ENCODE peak calls at places on chromosome 21, in seven cellular contexts. Q is CD4-positive, CD25-positive, alpha-beta regulatory T cell; O is pancreas; L is upper lobe of right lung; B is CD4-positive, alpha-beta memory T cell; S is BE2C; I is tibial nerve. D is an unnamed sample.

GRCh38 chr21:43902441-43902840 is 37.4 kb downstream of the AGPAT3 start:
- DNase-seq in Q (no peak), O (no peak), L (peak; percentile 51), B (no peak), S (no peak), I (no peak), D (no peak)

GRCh38 chr21:44898851-44899767 is 21.6 kb downstream of the ITGB2 start:
- DNase-seq in Q (no peak), O (no peak), L (peak; percentile 61), B (no peak), S (no peak), I (no peak), D (no peak)

GRCh38 chr21:25297117-25297516 is 310.2 kb downstream of the MRPL39 start:
- DNase-seq in Q (no peak), O (no peak), L (no peak), B (no peak), S (no peak), I (no peak), D (no peak)

GRCh38 chr21:44051462-44051941 is 39.4 kb downstream of the TRAPPC10 start:
- DNase-seq in Q (no peak), O (peak; percentile 35), L (no peak), B (no peak), S (no peak), I (no peak), D (no peak)

GRCh38 chr21:26041441-26042180 is 129.0 kb downstream of the APP start:
- DNase-seq in Q (no peak), O (no peak), L (no peak), B (no peak), S (peak; percentile 56), I (no peak), D (no peak)

GRCh38 chr21:39775816-39776215 is 30.8 kb downstream of the IGSF5 start:
- DNase-seq in Q (no peak), O (no peak), L (no peak), B (no peak), S (no peak), I (no peak), D (no peak)

GRCh38 chr21:25733859-25734653 is 648 bp downstream of the ATP5PF start:
- DNase-seq in Q (peak; percentile 40), O (no peak), L (peak; percentile 72), B (peak; percentile 7), S (peak; percentile 24), I (no peak), D (no peak)

GRCh38 chr21:26756491-26757159 is 88.6 kb downstream of the ADAMTS1 start:
- DNase-seq in Q (no peak), O (no peak), L (no peak), B (no peak), S (no peak), I (no peak), D (no peak)

GRCh38 chr21:33940164-33940563 is 24.6 kb upstream of the ATP5PO start:
- DNase-seq in Q (peak; percentile 30), O (no peak), L (no peak), B (no peak), S (no peak), I (no peak), D (no peak)

GRCh38 chr21:35376406-35377135 is 327.5 kb upstream of the RUNX1 start:
- DNase-seq in Q (no peak), O (no peak), L (no peak), B (no peak), S (no peak), I (no peak), D (no peak)

GRCh38 chr21:27647921-27648320 is 681.0 kb upstream of the ADAMTS5 start:
- DNase-seq in Q (no peak), O (no peak), L (no peak), B (no peak), S (no peak), I (no peak), D (no peak)

GRCh38 chr21:36821032-36821299 is 122.1 kb downstream of the SIM2 start:
- DNase-seq in Q (no peak), O (no peak), L (no peak), B (no peak), S (no peak), I (no peak), D (no peak)

GRCh38 chr21:22561946-22562345 is 1563.7 kb downstream of the NCAM2 start:
- DNase-seq in Q (no peak), O (no peak), L (no peak), B (no peak), S (no peak), I (no peak), D (no peak)

GRCh38 chr21:27035791-27036190 is 68.9 kb upstream of the ADAMTS5 start:
- DNase-seq in Q (no peak), O (no peak), L (no peak), B (no peak), S (no peak), I (no peak), D (no peak)

GRCh38 chr21:18449586-18449985 is 46.0 kb upstream of the TMPRSS15 start:
- DNase-seq in Q (no peak), O (no peak), L (no peak), B (no peak), S (no peak), I (no peak), D (no peak)

GRCh38 chr21:38487906-38488639 is 10.2 kb downstream of the ERG start:
- DNase-seq in Q (no peak), O (no peak), L (no peak), B (no peak), S (no peak), I (no peak), D (no peak)
- H3K4me3 ChIP-seq in Q (no peak overlapping the region), O (no peak overlapping the region), L (no peak overlapping the region), B (no peak overlapping the region), S (no peak overlapping the region), I (no peak overlapping the region), D (no peak overlapping the region)

GRCh38 chr21:46347203-46347550 is 23.2 kb downstream of the PCNT start:
- DNase-seq in Q (no peak), O (no peak), L (no peak), B (no peak), S (no peak), I (no peak), D (no peak)

GRCh38 chr21:46344219-46344915 is 20.4 kb downstream of the PCNT start:
- DNase-seq in Q (no peak), O (no peak), L (no peak), B (no peak), S (no peak), I (no peak), D (no peak)

GRCh38 chr21:46347791-46348381 is 23.9 kb downstream of the PCNT start:
- DNase-seq in Q (no peak), O (peak; percentile 77), L (no peak), B (peak; percentile 64), S (no peak), I (no peak), D (no peak)

GRCh38 chr21:46346296-46347202 is 22.6 kb downstream of the PCNT start:
- DNase-seq in Q (no peak), O (no peak), L (no peak), B (no peak), S (no peak), I (no peak), D (no peak)

GRCh38 chr21:46345861-46346260 is 21.9 kb downstream of the PCNT start:
- DNase-seq in Q (no peak), O (no peak), L (no peak), B (no peak), S (no peak), I (no peak), D (no peak)
- H3K36me3 ChIP-seq in Q (peaks cover 50% of the 10 kb centered on the region), O (peaks cover 15% of the 10 kb centered on the region), L (peaks cover 55% of the 10 kb centered on the region), B (peaks cover 37% of the 10 kb centered on the region), S (peaks cover 56% of the 10 kb centered on the region), I (peaks cover 70% of the 10 kb centered on the region), D (peaks cover 89% of the 10 kb centered on the region)

GRCh38 chr21:42515708-42516502 is 2.3 kb downstream of the SLC37A1 start:
- DNase-seq in Q (no peak), O (peak; percentile 40), L (peak; percentile 80), B (no peak), S (no peak), I (no peak), D (no peak)
- H3K4me3 ChIP-seq in Q (no peak overlapping the region), O (peak overlapping the region; percentile 90), L (peak overlapping the region; percentile 88), B (no peak overlapping the region), S (no peak overlapping the region), I (no peak overlapping the region), D (no peak overlapping the region)

DNA sequence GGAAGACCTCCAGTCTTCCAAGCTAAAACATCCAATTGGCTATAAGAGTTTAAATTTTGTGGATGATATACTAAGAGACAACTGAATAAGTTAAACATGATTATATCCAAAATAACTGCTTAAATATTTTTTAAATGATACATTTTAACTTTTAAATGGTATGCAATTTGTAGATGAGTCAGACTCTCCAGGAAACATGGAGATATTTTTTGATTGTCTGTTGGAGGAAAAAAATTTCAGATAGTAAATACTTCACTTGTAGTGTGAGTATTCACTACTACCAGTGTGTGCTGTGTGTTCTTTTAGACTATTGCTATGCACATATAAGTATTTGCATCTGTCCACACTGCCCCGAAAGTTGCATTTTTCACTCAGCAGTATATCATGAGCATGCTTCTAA is 91.1 kb downstream of the USP25 start:
- DNase-seq in Q (no peak), O (no peak), L (no peak), B (no peak), S (no peak), I (no peak), D (no peak)
- H3K36me3 ChIP-seq in Q (peaks cover 23% of the 10 kb centered on the region), O (no peaks in the 10 kb centered on the region), L (peaks cover 14% of the 10 kb centered on the region), B (peaks cover 15% of the 10 kb centered on the region), S (no peaks in the 10 kb centered on the region), I (peaks cover 30% of the 10 kb centered on the region), D (peaks cover 6% of the 10 kb centered on the region)

DNA sequence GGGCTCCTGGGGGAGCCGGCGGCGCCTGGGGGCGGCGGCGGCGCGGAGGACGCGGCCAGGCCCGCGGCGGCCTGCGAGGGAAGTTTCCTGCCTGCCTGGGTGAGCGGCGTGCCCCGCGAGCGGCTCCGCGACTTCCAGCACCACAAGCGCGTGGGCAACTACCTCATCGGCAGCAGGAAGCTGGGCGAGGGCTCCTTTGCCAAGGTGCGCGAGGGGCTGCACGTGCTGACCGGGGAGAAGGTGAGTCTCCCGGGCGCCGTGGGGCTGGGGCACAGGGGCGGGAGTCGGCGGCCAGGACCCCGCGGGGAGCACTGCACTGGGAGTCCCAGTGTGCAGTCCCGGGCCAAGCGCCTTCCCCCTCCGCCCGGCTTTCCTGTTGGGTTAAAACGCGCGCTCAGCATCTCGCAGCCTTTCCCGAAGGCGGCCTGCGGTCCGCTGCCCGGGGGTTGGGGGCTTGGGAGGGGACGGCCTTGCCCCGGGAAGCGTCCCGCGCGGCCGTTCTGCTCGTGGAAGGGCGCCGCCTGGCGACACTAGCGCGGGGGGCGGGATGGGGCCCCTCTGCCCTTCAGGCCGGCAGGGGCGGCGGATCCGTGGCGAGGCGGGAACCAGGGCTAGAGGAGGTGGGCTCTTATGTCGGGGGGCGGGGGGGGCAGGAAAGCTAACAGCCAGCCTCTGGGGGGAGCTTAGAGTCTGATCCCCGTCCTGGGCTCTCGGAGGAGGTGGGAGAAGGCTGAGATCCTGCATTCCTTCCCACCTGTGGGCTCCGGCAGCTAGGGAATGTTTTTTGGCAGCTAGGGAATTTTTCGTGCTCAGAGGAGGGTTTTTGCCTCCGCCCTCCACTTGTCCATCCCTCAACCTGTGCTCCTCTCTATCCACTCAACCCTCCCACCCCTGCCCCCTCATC is 1.1 kb downstream of the HUNK start:
- DNase-seq in Q (peak; percentile 42), O (peak; percentile 75), L (peak; percentile 81), B (no peak), S (peak; percentile 80), I (peak; percentile 35), D (peak; percentile 85)
- H3K4me3 ChIP-seq in Q (no peak overlapping the region), O (peak overlapping the region; percentile 71), L (peak overlapping the region; percentile 54), B (no peak overlapping the region), S (peak overlapping the region; percentile 67), I (peak overlapping the region; percentile 55), D (peak overlapping the region; percentile 88)